ENCODE peak calls at places on chromosomes 2 and 18, in seven cellular contexts. S, N, L, J, Y, U and C are unnamed samples.
A peak's percentile ranks its signal among the peaks of the same experiment; 100 is the strongest.

GRCh38 chr2:98487806-98488189 is 43.1 kb downstream of the INPP4A start:
- DNase-seq in S (no peak), U (peak; percentile 76), J (peak; percentile 38), Y (no peak), N (peak; percentile 70), L (no peak), C (peak; percentile 72)

GRCh38 chr18:63107931-63108330 is 211.6 kb downstream of the BCL2 start:
- DNase-seq in U (no peak), Y (no peak), S (no peak), N (no peak), J (no peak), L (no peak), C (no peak)

GRCh38 chr2:122737429-122738077 is 982.1 kb downstream of the TSN start:
- DNase-seq in N (no peak), Y (no peak), J (no peak), S (no peak), U (no peak), L (no peak), C (no peak)

GRCh38 chr2:39667881-39668276 is 2.2 kb downstream of the TMEM178A start:
- DNase-seq in L (no peak), N (no peak), S (no peak), U (no peak), J (no peak), Y (no peak), C (no peak)

GRCh38 chr18:28729321-28729720 is 552.4 kb upstream of the CDH2 start:
- DNase-seq in N (no peak), L (no peak), S (no peak), J (no peak), Y (no peak), U (no peak), C (no peak)

GRCh38 chr2:185578293-185578692 is 160.3 kb upstream of the FSIP2 start:
- DNase-seq in L (no peak), U (no peak), N (no peak), S (no peak), Y (no peak), J (no peak), C (no peak)

GRCh38 chr2:158755738-158756137 is 39.4 kb upstream of the DAPL1 start:
- DNase-seq in N (peak; percentile 39), S (no peak), Y (no peak), L (no peak), J (peak; percentile 27), U (no peak), C (no peak)

GRCh38 chr2:201275991-201276390 is 15.7 kb downstream of the CASP8 start:
- DNase-seq in N (no peak), U (no peak), S (no peak), L (no peak), J (no peak), Y (no peak), C (no peak)

GRCh38 chr2:40130251-40130994 is 321.5 kb downstream of the SLC8A1 start:
- DNase-seq in Y (no peak), N (no peak), J (no peak), S (no peak), L (no peak), U (no peak), C (no peak)

GRCh38 chr2:233853883-233854240 is 473 bp downstream of the HJURP start:
- DNase-seq in S (no peak), J (no peak), L (no peak), Y (no peak), N (no peak), U (no peak), C (no peak)

GRCh38 chr2:45329045-45329677 is 281.9 kb downstream of the SRBD1 start:
- DNase-seq in Y (no peak), N (no peak), L (no peak), S (no peak), U (peak; percentile 36), J (no peak), C (peak; percentile 2)

GRCh38 chr18:8724452-8724851 is 19.1 kb downstream of the MTCL1 start:
- DNase-seq in U (no peak), N (no peak), Y (no peak), S (no peak), L (no peak), J (no peak), C (no peak)

GRCh38 chr2:64534363-64534762 is 10.2 kb downstream of the AFTPH start:
- DNase-seq in U (no peak), L (no peak), Y (no peak), S (no peak), N (no peak), J (no peak), C (no peak)

GRCh38 chr2:215358891-215359575 is 47.2 kb downstream of the ATIC start:
- DNase-seq in J (no peak), L (no peak), N (no peak), S (no peak), U (no peak), Y (no peak), C (peak; percentile 78)

GRCh38 chr2:219983836-219984235 is 356.4 kb downstream of the SLC4A3 start:
- DNase-seq in Y (no peak), U (no peak), J (no peak), L (no peak), N (no peak), S (no peak), C (no peak)

GRCh38 chr2:100957971-100958653 is 44.0 kb upstream of the RPL31 start:
- DNase-seq in N (no peak), Y (peak; percentile 31), J (no peak), U (peak; percentile 23), L (no peak), S (peak; percentile 11), C (no peak)

GRCh38 chr2:238100049-238100820 is at the start of gene ESPNL:
- DNase-seq in J (no peak), S (no peak), U (no peak), N (no peak), Y (no peak), L (no peak), C (no peak)

GRCh38 chr2:148917431-148917830 is 42.4 kb downstream of the KIF5C start:
- DNase-seq in U (no peak), L (no peak), S (no peak), J (no peak), N (peak; percentile 50), Y (no peak), C (no peak)

GRCh38 chr2:231297108-231297908 is 98.2 kb upstream of the B3GNT7 start:
- DNase-seq in U (peak; percentile 61), N (peak; percentile 58), J (peak; percentile 74), Y (peak; percentile 34), S (no peak), L (peak; percentile 24), C (peak; percentile 59)

GRCh38 chr2:109255594-109255993 is 126.6 kb downstream of the SH3RF3 start:
- DNase-seq in S (no peak), Y (no peak), U (no peak), N (no peak), J (no peak), L (no peak), C (no peak)

GRCh38 chr2:40096360-40096759 is 317.3 kb upstream of the THUMPD2 start:
- DNase-seq in U (peak; percentile 33), J (no peak), N (no peak), Y (no peak), L (peak; percentile 24), S (no peak), C (peak; percentile 18)

GRCh38 chr2:45205480-45205879 is 196.2 kb upstream of the SIX2 start:
- DNase-seq in U (no peak), S (no peak), N (no peak), J (no peak), Y (no peak), L (no peak), C (no peak)

GRCh38 chr18:55781481-55781957 is 193.5 kb upstream of the TCF4 start:
- DNase-seq in U (peak; percentile 51), Y (peak; percentile 33), J (peak; percentile 63), N (peak; percentile 6), S (peak; percentile 13), L (peak; percentile 83), C (no peak)

GRCh38 chr18:27685807-27686412 is 491.0 kb downstream of the CDH2 start:
- DNase-seq in S (no peak), U (peak; percentile 41), L (peak; percentile 53), J (peak; percentile 48), Y (no peak), N (peak; percentile 23), C (peak; percentile 75)

GRCh38 chr18:11976882-11977281 is 4.4 kb upstream of the IMPA2 start:
- DNase-seq in L (no peak), J (no peak), N (no peak), U (no peak), S (no peak), Y (no peak), C (peak; percentile 55)

GRCh38 chr2:199471443-199472057 is 13.8 kb upstream of the SATB2 start:
- DNase-seq in Y (peak; percentile 67), N (peak; percentile 69), J (peak; percentile 98), U (peak; percentile 65), L (no peak), S (peak; percentile 47), C (peak; percentile 57)

GRCh38 chr2:41905597-41906324 is 142.1 kb upstream of the PKDCC start:
- DNase-seq in L (no peak), Y (no peak), J (no peak), S (no peak), N (no peak), U (no peak), C (no peak)

GRCh38 chr2:160940699-160941098 is 219.5 kb upstream of the TANK start:
- DNase-seq in S (no peak), L (no peak), U (no peak), Y (no peak), J (no peak), N (peak; percentile 8), C (no peak)

GRCh38 chr2:135819211-135819610 is 17.8 kb downstream of the LCT start:
- DNase-seq in L (no peak), Y (no peak), N (peak; percentile 82), J (no peak), U (peak; percentile 36), S (no peak), C (peak; percentile 41)

GRCh38 chr2:145692971-145693478 is 1173.1 kb upstream of the ZEB2 start:
- DNase-seq in S (no peak), U (peak; percentile 12), J (no peak), Y (no peak), L (no peak), N (no peak), C (peak; percentile 16)

GRCh38 chr2:174590928-174591648 is 6.5 kb downstream of the WIPF1 start:
- DNase-seq in Y (no peak), J (no peak), N (no peak), L (no peak), S (no peak), U (no peak), C (no peak)

GRCh38 chr18:21163647-21164625 is 52.3 kb upstream of the ROCK1 start:
- DNase-seq in S (no peak), L (peak; percentile 7), N (no peak), Y (no peak), J (no peak), U (no peak), C (peak; percentile 31)

GRCh38 chr2:111119004-111119846 is 1.5 kb upstream of the BCL2L11 start:
- DNase-seq in S (no peak), L (no peak), N (peak; percentile 62), Y (no peak), J (peak; percentile 33), U (no peak), C (no peak)